ENCODE peak calls at places on chromosomes 2 and 18, in eight cellular contexts. One of them, this sample, is unnamed.

GRCh38 chr2:152507941-152508340 is 173.0 kb downstream of the FMNL2 start:
- DNase-seq in psoas muscle: no peak
- DNase-seq in CD8-positive, alpha-beta memory T cell: no peak
- DNase-seq in endodermal cell: no peak
- DNase-seq in stomach: no peak
- DNase-seq in neuronal stem cell: no peak
- DNase-seq in mammary epithelial cell: no peak
- DNase-seq in SK-N-SH: no peak
- DNase-seq in this sample: no peak

GRCh38 chr18:63775166-63775730 is at the start of gene SERPINB7:
- DNase-seq in psoas muscle: no peak
- DNase-seq in CD8-positive, alpha-beta memory T cell: no peak
- DNase-seq in stomach: no peak
- DNase-seq in endodermal cell: no peak
- DNase-seq in mammary epithelial cell: peak; percentile 92
- DNase-seq in neuronal stem cell: no peak
- DNase-seq in SK-N-SH: no peak
- DNase-seq in this sample: no peak

GRCh38 chr2:108266218-108266617 is 22.5 kb upstream of the SULT1C2 start:
- DNase-seq in stomach: no peak
- DNase-seq in mammary epithelial cell: no peak
- DNase-seq in endodermal cell: no peak
- DNase-seq in SK-N-SH: no peak
- DNase-seq in neuronal stem cell: no peak
- DNase-seq in psoas muscle: no peak
- DNase-seq in CD8-positive, alpha-beta memory T cell: no peak
- DNase-seq in this sample: no peak

GRCh38 chr2:191478754-191479679 is 198.9 kb upstream of the NABP1 start:
- DNase-seq in neuronal stem cell: peak; percentile 53
- DNase-seq in endodermal cell: peak; percentile 70
- DNase-seq in SK-N-SH: peak; percentile 71
- DNase-seq in stomach: peak; percentile 81
- DNase-seq in CD8-positive, alpha-beta memory T cell: no peak
- DNase-seq in psoas muscle: no peak
- DNase-seq in mammary epithelial cell: no peak
- DNase-seq in this sample: no peak

GRCh38 chr2:15159751-15160177 is 401.4 kb downstream of the NBAS start:
- DNase-seq in endodermal cell: peak; percentile 66
- DNase-seq in stomach: no peak
- DNase-seq in CD8-positive, alpha-beta memory T cell: no peak
- DNase-seq in psoas muscle: no peak
- DNase-seq in neuronal stem cell: no peak
- DNase-seq in SK-N-SH: peak; percentile 53
- DNase-seq in mammary epithelial cell: peak; percentile 47
- DNase-seq in this sample: no peak

GRCh38 chr18:53261241-53261640 is 921.2 kb downstream of the DCC start:
- DNase-seq in endodermal cell: no peak
- DNase-seq in psoas muscle: no peak
- DNase-seq in mammary epithelial cell: no peak
- DNase-seq in SK-N-SH: no peak
- DNase-seq in CD8-positive, alpha-beta memory T cell: no peak
- DNase-seq in neuronal stem cell: no peak
- DNase-seq in stomach: no peak
- DNase-seq in this sample: no peak

GRCh38 chr2:237097911-237098702 is 12.4 kb downstream of the COPS8 start:
- DNase-seq in SK-N-SH: no peak
- DNase-seq in mammary epithelial cell: peak; percentile 97
- DNase-seq in CD8-positive, alpha-beta memory T cell: no peak
- DNase-seq in psoas muscle: no peak
- DNase-seq in neuronal stem cell: no peak
- DNase-seq in endodermal cell: no peak
- DNase-seq in stomach: no peak
- DNase-seq in this sample: no peak

GRCh38 chr2:44325897-44326296 is 35.4 kb downstream of the PREPL start:
- DNase-seq in endodermal cell: no peak
- DNase-seq in neuronal stem cell: no peak
- DNase-seq in psoas muscle: no peak
- DNase-seq in CD8-positive, alpha-beta memory T cell: no peak
- DNase-seq in stomach: no peak
- DNase-seq in SK-N-SH: no peak
- DNase-seq in mammary epithelial cell: no peak
- DNase-seq in this sample: no peak

GRCh38 chr18:61854578-61854977 is 38.2 kb downstream of the RNF152 start:
- DNase-seq in psoas muscle: no peak
- DNase-seq in SK-N-SH: no peak
- DNase-seq in neuronal stem cell: no peak
- DNase-seq in endodermal cell: no peak
- DNase-seq in stomach: no peak
- DNase-seq in CD8-positive, alpha-beta memory T cell: no peak
- DNase-seq in mammary epithelial cell: peak; percentile 47
- DNase-seq in this sample: no peak

GRCh38 chr2:234670052-234670451 is 173.2 kb upstream of the ARL4C start:
- DNase-seq in CD8-positive, alpha-beta memory T cell: no peak
- DNase-seq in neuronal stem cell: no peak
- DNase-seq in stomach: no peak
- DNase-seq in SK-N-SH: no peak
- DNase-seq in mammary epithelial cell: peak; percentile 88
- DNase-seq in psoas muscle: no peak
- DNase-seq in endodermal cell: peak; percentile 15
- DNase-seq in this sample: no peak

GRCh38 chr2:122145805-122146204 is 390.4 kb downstream of the TSN start:
- DNase-seq in endodermal cell: no peak
- DNase-seq in stomach: no peak
- DNase-seq in psoas muscle: no peak
- DNase-seq in CD8-positive, alpha-beta memory T cell: no peak
- DNase-seq in SK-N-SH: no peak
- DNase-seq in neuronal stem cell: no peak
- DNase-seq in mammary epithelial cell: no peak
- DNase-seq in this sample: no peak

GRCh38 chr18:23650963-23651927 is 11.5 kb downstream of the ANKRD29 start:
- DNase-seq in CD8-positive, alpha-beta memory T cell: no peak
- DNase-seq in SK-N-SH: peak; percentile 55
- DNase-seq in neuronal stem cell: no peak
- DNase-seq in endodermal cell: no peak
- DNase-seq in psoas muscle: no peak
- DNase-seq in mammary epithelial cell: peak; percentile 81
- DNase-seq in stomach: no peak
- DNase-seq in this sample: no peak

GRCh38 chr2:224749136-224749535 is 33.0 kb upstream of the CCDC195 start:
- DNase-seq in endodermal cell: no peak
- DNase-seq in CD8-positive, alpha-beta memory T cell: no peak
- DNase-seq in stomach: no peak
- DNase-seq in neuronal stem cell: no peak
- DNase-seq in SK-N-SH: no peak
- DNase-seq in psoas muscle: no peak
- DNase-seq in mammary epithelial cell: no peak
- DNase-seq in this sample: no peak
- H3K4me1 ChIP-seq in endodermal cell: no peaks in the 10 kb centered on the region
- H3K4me1 ChIP-seq in CD8-positive, alpha-beta memory T cell: no peaks in the 10 kb centered on the region
- H3K4me1 ChIP-seq in stomach: no peaks in the 10 kb centered on the region
- H3K4me1 ChIP-seq in neuronal stem cell: no peaks in the 10 kb centered on the region
- H3K4me1 ChIP-seq in SK-N-SH: no peaks in the 10 kb centered on the region
- H3K4me1 ChIP-seq in psoas muscle: no peaks in the 10 kb centered on the region
- H3K4me1 ChIP-seq in mammary epithelial cell: peaks cover under 1% of the 10 kb centered on the region
- H3K4me1 ChIP-seq in this sample: no peaks in the 10 kb centered on the region

GRCh38 chr2:144239726-144240125 is 280.2 kb downstream of the ZEB2 start:
- DNase-seq in neuronal stem cell: no peak
- DNase-seq in endodermal cell: no peak
- DNase-seq in psoas muscle: no peak
- DNase-seq in stomach: no peak
- DNase-seq in mammary epithelial cell: no peak
- DNase-seq in SK-N-SH: no peak
- DNase-seq in CD8-positive, alpha-beta memory T cell: no peak
- DNase-seq in this sample: no peak

GRCh38 chr2:144240656-144241339 is 279.1 kb downstream of the ZEB2 start:
- DNase-seq in CD8-positive, alpha-beta memory T cell: no peak
- DNase-seq in psoas muscle: no peak
- DNase-seq in mammary epithelial cell: no peak
- DNase-seq in SK-N-SH: no peak
- DNase-seq in stomach: no peak
- DNase-seq in endodermal cell: no peak
- DNase-seq in neuronal stem cell: no peak
- DNase-seq in this sample: no peak

GRCh38 chr2:144242311-144242710 is 277.6 kb downstream of the ZEB2 start:
- DNase-seq in neuronal stem cell: no peak
- DNase-seq in CD8-positive, alpha-beta memory T cell: no peak
- DNase-seq in mammary epithelial cell: no peak
- DNase-seq in psoas muscle: no peak
- DNase-seq in stomach: no peak
- DNase-seq in endodermal cell: no peak
- DNase-seq in SK-N-SH: no peak
- DNase-seq in this sample: no peak

GRCh38 chr2:144239306-144239705 is 280.6 kb downstream of the ZEB2 start:
- DNase-seq in CD8-positive, alpha-beta memory T cell: no peak
- DNase-seq in SK-N-SH: no peak
- DNase-seq in endodermal cell: no peak
- DNase-seq in mammary epithelial cell: no peak
- DNase-seq in neuronal stem cell: no peak
- DNase-seq in stomach: no peak
- DNase-seq in psoas muscle: no peak
- DNase-seq in this sample: no peak

DNA sequence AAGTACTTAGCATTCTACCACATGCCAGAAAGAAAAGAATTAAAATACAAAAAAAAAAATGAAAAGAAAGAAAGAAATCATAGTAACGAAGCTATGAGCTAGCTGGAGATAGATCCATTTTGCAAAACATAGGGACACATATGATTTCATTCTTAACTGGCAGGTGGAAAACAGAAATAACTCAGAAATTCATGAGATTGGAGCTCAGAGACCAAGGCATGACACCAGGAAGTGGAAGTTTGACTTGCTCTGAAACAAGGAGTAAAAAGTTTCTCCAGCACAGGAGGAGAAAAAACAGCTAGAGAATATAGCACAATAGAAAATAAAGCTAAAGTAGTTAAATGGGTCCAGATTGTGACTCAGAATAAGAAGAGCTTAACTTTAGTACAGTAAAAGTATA is 278.1 kb downstream of the ZEB2 start:
- DNase-seq in neuronal stem cell: no peak
- DNase-seq in SK-N-SH: no peak
- DNase-seq in endodermal cell: no peak
- DNase-seq in stomach: no peak
- DNase-seq in mammary epithelial cell: no peak
- DNase-seq in CD8-positive, alpha-beta memory T cell: no peak
- DNase-seq in psoas muscle: no peak
- DNase-seq in this sample: no peak
- H3K27ac ChIP-seq in neuronal stem cell: no peak overlapping the region
- H3K27ac ChIP-seq in SK-N-SH: no peak overlapping the region
- H3K27ac ChIP-seq in endodermal cell: no peak overlapping the region
- H3K27ac ChIP-seq in stomach: no peak overlapping the region
- H3K27ac ChIP-seq in mammary epithelial cell: no peak overlapping the region
- H3K27ac ChIP-seq in CD8-positive, alpha-beta memory T cell: no peak overlapping the region
- H3K27ac ChIP-seq in psoas muscle: no peak overlapping the region
- H3K27ac ChIP-seq in this sample: no peak overlapping the region

GRCh38 chr2:230383453-230383852 is 32.5 kb upstream of the SP100 start:
- DNase-seq in psoas muscle: no peak
- DNase-seq in mammary epithelial cell: no peak
- DNase-seq in endodermal cell: no peak
- DNase-seq in stomach: no peak
- DNase-seq in CD8-positive, alpha-beta memory T cell: no peak
- DNase-seq in SK-N-SH: no peak
- DNase-seq in neuronal stem cell: no peak
- DNase-seq in this sample: no peak
- H3K4me3 ChIP-seq in psoas muscle: no peak overlapping the region
- H3K4me3 ChIP-seq in mammary epithelial cell: no peak overlapping the region
- H3K4me3 ChIP-seq in endodermal cell: no peak overlapping the region
- H3K4me3 ChIP-seq in stomach: no peak overlapping the region
- H3K4me3 ChIP-seq in CD8-positive, alpha-beta memory T cell: no peak overlapping the region
- H3K4me3 ChIP-seq in SK-N-SH: no peak overlapping the region
- H3K4me3 ChIP-seq in neuronal stem cell: no peak overlapping the region
- H3K4me3 ChIP-seq in this sample: no peak overlapping the region

GRCh38 chr2:231411871-231412615 is 16.5 kb downstream of the B3GNT7 start:
- DNase-seq in mammary epithelial cell: peak; percentile 75
- DNase-seq in neuronal stem cell: peak; percentile 83
- DNase-seq in stomach: peak; percentile 87
- DNase-seq in endodermal cell: peak; percentile 99
- DNase-seq in CD8-positive, alpha-beta memory T cell: peak; percentile 52
- DNase-seq in SK-N-SH: peak; percentile 97
- DNase-seq in psoas muscle: peak; percentile 86
- DNase-seq in this sample: peak; percentile 88
- H3K4me1 ChIP-seq in mammary epithelial cell: peaks cover 12% of the 10 kb centered on the region
- H3K4me1 ChIP-seq in neuronal stem cell: peaks cover 5% of the 10 kb centered on the region
- H3K4me1 ChIP-seq in stomach: peaks cover 17% of the 10 kb centered on the region
- H3K4me1 ChIP-seq in endodermal cell: no peaks in the 10 kb centered on the region
- H3K4me1 ChIP-seq in CD8-positive, alpha-beta memory T cell: peaks cover 12% of the 10 kb centered on the region
- H3K4me1 ChIP-seq in SK-N-SH: peaks cover 3% of the 10 kb centered on the region
- H3K4me1 ChIP-seq in psoas muscle: peaks cover 6% of the 10 kb centered on the region
- H3K4me1 ChIP-seq in this sample: peaks cover 13% of the 10 kb centered on the region